ENCODE peak calls at places on chromosomes 2 and 18, in five cellular contexts. Y is kidney; A is SK-N-SH; N is CD8-positive, alpha-beta memory T cell; K is A549. P is an unnamed sample.
A peak's percentile ranks its signal among the peaks of the same experiment; 100 is the strongest.

GRCh38 chr2:66110646-66111045 is 324.3 kb upstream of the MEIS1 start:
- DNase-seq in A (no peak), N (no peak), K (no peak), Y (no peak), P (no peak)

GRCh38 chr2:230908595-230909191 is 16.3 kb downstream of the GPR55 start:
- DNase-seq in A (no peak), Y (no peak), N (no peak), K (peak; percentile 58), P (peak; percentile 13)

GRCh38 chr2:36172828-36173227 is 182.8 kb upstream of the CRIM1 start:
- DNase-seq in Y (no peak), A (no peak), K (no peak), N (no peak), P (no peak)

GRCh38 chr2:159208449-159208848 is 78.1 kb downstream of the WDSUB1 start:
- DNase-seq in A (no peak), N (no peak), K (no peak), Y (no peak), P (no peak)

GRCh38 chr2:205749078-205749477 is 66.8 kb downstream of the NRP2 start:
- DNase-seq in K (peak; percentile 29), Y (no peak), A (no peak), N (no peak), P (no peak)

GRCh38 chr2:75200140-75200985 is 1.0 kb upstream of the TACR1 start:
- DNase-seq in N (no peak), A (peak; percentile 74), K (peak; percentile 68), Y (peak; percentile 82), P (peak; percentile 52)

GRCh38 chr2:236166157-236166780 is 1.9 kb downstream of the GBX2 start:
- DNase-seq in A (peak; percentile 48), K (no peak), N (no peak), Y (no peak), P (no peak)

GRCh38 chr18:27656167-27656778 is 471.2 kb upstream of the CHST9 start:
- DNase-seq in N (no peak), A (no peak), K (peak; percentile 0), Y (no peak), P (no peak)

DNA sequence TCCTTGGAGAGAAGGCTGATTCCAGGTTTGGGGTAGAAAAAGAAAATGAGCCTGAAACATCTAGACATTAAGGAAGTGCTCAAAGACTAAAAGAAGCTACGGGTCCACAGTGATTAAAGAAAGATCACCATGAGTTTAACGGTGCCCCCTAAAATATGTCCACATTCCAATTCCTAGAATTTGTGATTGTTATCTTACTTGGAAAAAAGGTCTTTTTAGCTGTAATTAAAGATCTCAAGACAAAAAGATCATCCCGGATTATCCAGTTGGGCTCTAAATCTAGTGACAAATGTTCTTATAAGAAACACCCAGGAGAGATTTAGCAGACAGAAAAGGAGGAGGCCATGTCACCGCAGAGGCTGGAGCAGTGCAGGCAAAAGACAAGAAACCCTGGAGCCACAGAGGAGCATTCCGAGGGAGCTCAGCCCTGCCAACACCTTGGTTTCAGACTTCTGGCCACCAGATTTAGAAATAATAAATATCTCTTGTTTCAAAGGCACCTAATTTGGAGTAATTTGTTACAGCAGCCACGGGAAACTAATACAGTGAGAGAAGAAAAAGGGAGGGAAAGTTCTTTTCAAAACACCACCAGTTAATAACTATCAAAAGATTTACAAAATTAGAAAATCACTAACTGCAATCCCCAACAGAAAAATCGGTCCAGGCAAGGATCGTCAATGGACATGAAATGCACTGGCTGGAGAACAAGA is 8.5 kb downstream of the UXS1 start:
- DNase-seq in N (no peak), K (no peak), A (no peak), Y (no peak), P (no peak)
- H3K4me1 ChIP-seq in N (peaks cover 58% of the 10 kb centered on the region), K (peaks cover 15% of the 10 kb centered on the region), A (no peaks in the 10 kb centered on the region), Y (peaks cover 9% of the 10 kb centered on the region), P (no peaks in the 10 kb centered on the region)

DNA sequence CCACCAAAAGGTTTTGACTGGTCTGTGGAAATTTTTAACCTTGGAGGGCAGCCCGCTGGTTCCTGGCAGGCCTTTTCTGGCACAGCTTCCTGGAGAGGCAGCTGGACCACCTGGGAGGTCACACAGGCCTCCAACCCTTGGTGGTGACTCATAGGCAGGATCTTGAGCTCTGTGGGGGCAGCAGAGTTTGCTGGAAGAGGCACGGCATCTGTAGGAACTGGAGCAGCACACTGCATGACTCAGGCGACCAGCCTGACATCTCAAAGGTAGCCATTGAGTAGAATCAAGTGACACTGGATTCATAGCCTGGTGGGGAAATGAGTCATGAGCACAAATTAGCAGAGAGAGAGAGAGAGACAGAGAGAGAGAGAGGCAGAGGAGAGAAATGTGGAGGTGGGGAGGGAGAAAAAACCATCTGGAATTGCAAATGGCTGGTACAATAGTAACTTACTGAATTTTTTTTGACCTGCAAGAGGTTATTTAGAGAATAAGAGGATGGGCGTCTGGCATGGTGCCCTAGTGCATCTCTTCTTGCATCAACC is 57.4 kb downstream of the TRPM8 start:
- DNase-seq in A (peak; percentile 32), N (no peak), K (peak; percentile 98), Y (peak; percentile 96), P (peak; percentile 79)
- H3K4me1 ChIP-seq in A (peaks cover 3% of the 10 kb centered on the region), N (peaks cover 25% of the 10 kb centered on the region), K (peaks cover 62% of the 10 kb centered on the region), Y (no peaks in the 10 kb centered on the region), P (peaks cover 32% of the 10 kb centered on the region)

DNA sequence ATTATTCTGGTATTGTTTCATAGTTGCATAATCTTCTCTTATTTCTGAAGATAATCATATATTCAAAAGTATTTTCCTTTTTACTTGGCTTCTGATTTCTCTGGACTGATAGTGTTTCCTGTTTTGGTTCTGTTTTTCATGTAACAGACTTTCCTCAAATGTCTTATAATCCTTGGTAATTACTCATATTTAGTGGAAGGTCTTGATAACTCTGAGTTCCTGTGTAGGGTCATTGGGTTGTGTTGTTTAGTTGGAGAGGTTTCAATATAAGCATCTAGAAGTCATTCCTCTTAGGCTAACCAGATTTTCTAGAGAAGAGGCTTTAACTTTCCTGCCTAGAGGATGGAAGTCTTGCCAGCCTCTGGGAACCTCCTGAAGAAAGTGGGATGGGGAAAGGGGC is 23.8 kb downstream of the MFSD6 start:
- DNase-seq in A (no peak), N (no peak), K (no peak), Y (no peak), P (no peak)
- H3K4me1 ChIP-seq in A (no peaks in the 10 kb centered on the region), N (peaks cover 34% of the 10 kb centered on the region), K (no peaks in the 10 kb centered on the region), Y (peaks cover 3% of the 10 kb centered on the region), P (no peaks in the 10 kb centered on the region)

GRCh38 chr18:363327-364115 is 95.7 kb upstream of the THOC1 start:
- DNase-seq in K (no peak), N (no peak), A (no peak), Y (no peak), P (no peak)
- H3K4me1 ChIP-seq in K (no peaks in the 10 kb centered on the region), N (no peaks in the 10 kb centered on the region), A (peaks cover 21% of the 10 kb centered on the region), Y (no peaks in the 10 kb centered on the region), P (no peaks in the 10 kb centered on the region)

GRCh38 chr2:105777071-105777482 is 32.4 kb downstream of the NCK2 start:
- DNase-seq in K (no peak), N (no peak), A (no peak), Y (no peak), P (no peak)

GRCh38 chr2:105779394-105779793 is 34.7 kb downstream of the NCK2 start:
- DNase-seq in K (no peak), N (no peak), Y (no peak), A (no peak), P (no peak)

GRCh38 chr2:105777506-105778343 is 33.0 kb downstream of the NCK2 start:
- DNase-seq in Y (no peak), K (no peak), A (no peak), N (no peak), P (no peak)

GRCh38 chr2:105776560-105776928 is 31.8 kb downstream of the NCK2 start:
- DNase-seq in Y (no peak), N (no peak), K (no peak), A (no peak), P (no peak)

GRCh38 chr2:105778344-105778607 is 33.6 kb downstream of the NCK2 start:
- DNase-seq in N (no peak), Y (no peak), A (no peak), K (no peak), P (no peak)
- H3K4me1 ChIP-seq in N (peaks cover 99% of the 10 kb centered on the region), Y (peaks cover 22% of the 10 kb centered on the region), A (peaks cover 27% of the 10 kb centered on the region), K (no peaks in the 10 kb centered on the region), P (no peaks in the 10 kb centered on the region)

P was measured in BE2C.